ENCODE peak calls at places on chromosomes 3 and 15, in seven cellular contexts. One of them, this sample, is unnamed. For H3K36me3 and H3K4me1, the result is how much of the 10 kb centered on the place peaks cover.

GRCh38 chr3:190306513-190307163 is 15.6 kb downstream of the CLDN1 start:
- DNase-seq in mesendoderm: no peak
- DNase-seq in spleen: no peak
- DNase-seq in upper lobe of right lung: no peak
- DNase-seq in IMR-90: peak
- DNase-seq in CD8-positive, alpha-beta memory T cell: no peak
- DNase-seq in pancreas: peak
- DNase-seq in this sample: no peak

GRCh38 chr3:2514031-2514430 is 415.4 kb downstream of the CNTN4 start:
- DNase-seq in mesendoderm: peak
- DNase-seq in spleen: no peak
- DNase-seq in upper lobe of right lung: no peak
- DNase-seq in IMR-90: no peak
- DNase-seq in CD8-positive, alpha-beta memory T cell: no peak
- DNase-seq in pancreas: no peak
- DNase-seq in this sample: no peak

GRCh38 chr3:58670506-58671125 is 4.0 kb upstream of the FAM3D start:
- DNase-seq in mesendoderm: no peak
- DNase-seq in spleen: no peak
- DNase-seq in upper lobe of right lung: no peak
- DNase-seq in IMR-90: no peak
- DNase-seq in CD8-positive, alpha-beta memory T cell: no peak
- DNase-seq in pancreas: no peak
- DNase-seq in this sample: no peak

GRCh38 chr3:138726966-138727365 is 107.8 kb downstream of the PIK3CB start:
- DNase-seq in mesendoderm: no peak
- DNase-seq in spleen: no peak
- DNase-seq in upper lobe of right lung: no peak
- DNase-seq in IMR-90: peak
- DNase-seq in CD8-positive, alpha-beta memory T cell: no peak
- DNase-seq in pancreas: no peak
- DNase-seq in this sample: no peak

GRCh38 chr3:116423945-116424344 is 21.3 kb downstream of the LSAMP start:
- DNase-seq in mesendoderm: no peak
- DNase-seq in spleen: no peak
- DNase-seq in upper lobe of right lung: no peak
- DNase-seq in IMR-90: peak
- DNase-seq in CD8-positive, alpha-beta memory T cell: no peak
- DNase-seq in pancreas: no peak
- DNase-seq in this sample: no peak

GRCh38 chr3:172953576-172953975 is 187.5 kb downstream of the SPATA16 start:
- DNase-seq in mesendoderm: no peak
- DNase-seq in spleen: no peak
- DNase-seq in upper lobe of right lung: no peak
- DNase-seq in IMR-90: no peak
- DNase-seq in CD8-positive, alpha-beta memory T cell: no peak
- DNase-seq in pancreas: no peak
- DNase-seq in this sample: no peak

GRCh38 chr15:49301562-49301961 is 121.5 kb upstream of the FGF7 start:
- DNase-seq in mesendoderm: no peak
- DNase-seq in spleen: no peak
- DNase-seq in upper lobe of right lung: no peak
- DNase-seq in IMR-90: peak
- DNase-seq in CD8-positive, alpha-beta memory T cell: no peak
- DNase-seq in pancreas: no peak
- DNase-seq in this sample: no peak

GRCh38 chr3:165507060-165507459 is 310.9 kb upstream of the SLITRK3 start:
- DNase-seq in mesendoderm: no peak
- DNase-seq in spleen: no peak
- DNase-seq in upper lobe of right lung: no peak
- DNase-seq in IMR-90: no peak
- DNase-seq in CD8-positive, alpha-beta memory T cell: no peak
- DNase-seq in pancreas: no peak
- DNase-seq in this sample: no peak

GRCh38 chr3:46663611-46664135 is 29.8 kb downstream of the ALS2CL start:
- DNase-seq in mesendoderm: peak
- DNase-seq in spleen: peak
- DNase-seq in upper lobe of right lung: peak
- DNase-seq in IMR-90: peak
- DNase-seq in CD8-positive, alpha-beta memory T cell: no peak
- DNase-seq in pancreas: no peak
- DNase-seq in this sample: no peak

GRCh38 chr15:43915820-43916660 is 89.2 kb downstream of the WDR76 start:
- DNase-seq in mesendoderm: peak
- DNase-seq in spleen: no peak
- DNase-seq in upper lobe of right lung: no peak
- DNase-seq in IMR-90: no peak
- DNase-seq in CD8-positive, alpha-beta memory T cell: no peak
- DNase-seq in pancreas: no peak
- DNase-seq in this sample: no peak

GRCh38 chr3:24688446-24689148 is 193.9 kb upstream of the THRB start:
- DNase-seq in mesendoderm: peak
- DNase-seq in spleen: no peak
- DNase-seq in upper lobe of right lung: no peak
- DNase-seq in IMR-90: no peak
- DNase-seq in CD8-positive, alpha-beta memory T cell: no peak
- DNase-seq in pancreas: no peak
- DNase-seq in this sample: no peak

GRCh38 chr15:64809649-64810498 is 15.6 kb downstream of the PIF1 start:
- DNase-seq in mesendoderm: peak
- DNase-seq in spleen: peak
- DNase-seq in upper lobe of right lung: peak
- DNase-seq in IMR-90: peak
- DNase-seq in CD8-positive, alpha-beta memory T cell: peak
- DNase-seq in pancreas: peak
- DNase-seq in this sample: peak
- H3K36me3 ChIP-seq in mesendoderm: under half
- H3K36me3 ChIP-seq in spleen: under half
- H3K36me3 ChIP-seq in upper lobe of right lung: under half
- H3K36me3 ChIP-seq in IMR-90: under half
- H3K36me3 ChIP-seq in CD8-positive, alpha-beta memory T cell: under half
- H3K36me3 ChIP-seq in pancreas: under half
- H3K36me3 ChIP-seq in this sample: under half

GRCh38 chr3:188402229-188402628 is 248.3 kb downstream of the LPP start:
- DNase-seq in mesendoderm: no peak
- DNase-seq in spleen: no peak
- DNase-seq in upper lobe of right lung: no peak
- DNase-seq in IMR-90: no peak
- DNase-seq in CD8-positive, alpha-beta memory T cell: no peak
- DNase-seq in pancreas: no peak
- DNase-seq in this sample: no peak

GRCh38 chr3:188397766-188398705 is 244.1 kb downstream of the LPP start:
- DNase-seq in mesendoderm: no peak
- DNase-seq in spleen: peak
- DNase-seq in upper lobe of right lung: peak
- DNase-seq in IMR-90: no peak
- DNase-seq in CD8-positive, alpha-beta memory T cell: no peak
- DNase-seq in pancreas: no peak
- DNase-seq in this sample: no peak

GRCh38 chr3:188403404-188403803 is 249.4 kb downstream of the LPP start:
- DNase-seq in mesendoderm: no peak
- DNase-seq in spleen: no peak
- DNase-seq in upper lobe of right lung: no peak
- DNase-seq in IMR-90: no peak
- DNase-seq in CD8-positive, alpha-beta memory T cell: no peak
- DNase-seq in pancreas: no peak
- DNase-seq in this sample: no peak

GRCh38 chr3:188401244-188401604 is 247.3 kb downstream of the LPP start:
- DNase-seq in mesendoderm: no peak
- DNase-seq in spleen: no peak
- DNase-seq in upper lobe of right lung: no peak
- DNase-seq in IMR-90: no peak
- DNase-seq in CD8-positive, alpha-beta memory T cell: no peak
- DNase-seq in pancreas: no peak
- DNase-seq in this sample: no peak

DNA sequence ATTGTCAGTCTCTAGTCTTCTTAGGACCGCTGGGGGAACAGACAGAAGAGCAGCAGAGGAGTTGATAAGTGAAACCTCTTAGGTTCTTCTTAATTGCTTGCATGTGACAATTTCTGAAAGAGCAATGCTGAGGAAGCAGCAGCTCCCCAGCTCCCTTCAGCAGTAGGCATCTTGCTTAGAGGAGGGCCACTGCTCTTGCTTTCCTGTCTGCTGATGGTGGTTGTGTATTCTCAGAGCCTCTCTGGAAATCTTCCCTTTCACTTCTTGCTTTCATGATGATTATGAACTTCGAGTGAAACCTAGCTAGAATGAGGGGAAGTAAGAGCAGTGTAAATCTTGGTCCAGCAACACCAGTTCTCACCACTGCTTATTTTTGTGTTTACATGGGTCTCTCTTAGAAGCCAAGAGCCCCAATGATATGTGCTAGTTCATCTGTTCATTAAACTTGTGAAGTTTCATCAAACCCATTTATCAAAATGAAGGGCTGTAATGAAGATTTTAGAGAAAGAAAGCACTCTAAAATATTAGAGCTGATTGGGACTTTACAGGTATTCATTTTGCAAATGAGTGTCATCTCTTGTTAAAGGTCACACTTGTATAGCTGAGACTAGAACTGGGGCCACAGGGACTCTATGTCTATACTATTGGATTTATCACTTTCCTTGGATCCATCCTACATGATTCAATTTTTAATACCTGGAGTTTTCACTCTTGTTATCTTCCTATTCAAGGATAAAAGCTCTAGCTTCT is 246.7 kb downstream of the LPP start:
- DNase-seq in mesendoderm: no peak
- DNase-seq in spleen: peak
- DNase-seq in upper lobe of right lung: no peak
- DNase-seq in IMR-90: no peak
- DNase-seq in CD8-positive, alpha-beta memory T cell: peak
- DNase-seq in pancreas: no peak
- DNase-seq in this sample: no peak
- H3K4me1 ChIP-seq in mesendoderm: under half
- H3K4me1 ChIP-seq in spleen: under half
- H3K4me1 ChIP-seq in upper lobe of right lung: under half
- H3K4me1 ChIP-seq in IMR-90: under half
- H3K4me1 ChIP-seq in CD8-positive, alpha-beta memory T cell: under half
- H3K4me1 ChIP-seq in pancreas: under half
- H3K4me1 ChIP-seq in this sample: under half

GRCh38 chr3:57577786-57578185 is 19.4 kb downstream of the ARF4 start:
- DNase-seq in mesendoderm: no peak
- DNase-seq in spleen: no peak
- DNase-seq in upper lobe of right lung: no peak
- DNase-seq in IMR-90: no peak
- DNase-seq in CD8-positive, alpha-beta memory T cell: no peak
- DNase-seq in pancreas: no peak
- DNase-seq in this sample: no peak

GRCh38 chr3:57572096-57572495 is 16.0 kb downstream of the PDE12 start:
- DNase-seq in mesendoderm: no peak
- DNase-seq in spleen: no peak
- DNase-seq in upper lobe of right lung: no peak
- DNase-seq in IMR-90: no peak
- DNase-seq in CD8-positive, alpha-beta memory T cell: no peak
- DNase-seq in pancreas: no peak
- DNase-seq in this sample: no peak

GRCh38 chr3:57570878-57571277 is 14.8 kb downstream of the PDE12 start:
- DNase-seq in mesendoderm: no peak
- DNase-seq in spleen: no peak
- DNase-seq in upper lobe of right lung: no peak
- DNase-seq in IMR-90: no peak
- DNase-seq in CD8-positive, alpha-beta memory T cell: no peak
- DNase-seq in pancreas: no peak
- DNase-seq in this sample: no peak

GRCh38 chr3:57575966-57576610 is 20.0 kb downstream of the PDE12 start:
- DNase-seq in mesendoderm: no peak
- DNase-seq in spleen: no peak
- DNase-seq in upper lobe of right lung: no peak
- DNase-seq in IMR-90: no peak
- DNase-seq in CD8-positive, alpha-beta memory T cell: no peak
- DNase-seq in pancreas: no peak
- DNase-seq in this sample: no peak
- H3K36me3 ChIP-seq in mesendoderm: under half
- H3K36me3 ChIP-seq in spleen: half or more
- H3K36me3 ChIP-seq in upper lobe of right lung: half or more
- H3K36me3 ChIP-seq in IMR-90: under half
- H3K36me3 ChIP-seq in CD8-positive, alpha-beta memory T cell: under half
- H3K36me3 ChIP-seq in pancreas: under half
- H3K36me3 ChIP-seq in this sample: under half

DNA sequence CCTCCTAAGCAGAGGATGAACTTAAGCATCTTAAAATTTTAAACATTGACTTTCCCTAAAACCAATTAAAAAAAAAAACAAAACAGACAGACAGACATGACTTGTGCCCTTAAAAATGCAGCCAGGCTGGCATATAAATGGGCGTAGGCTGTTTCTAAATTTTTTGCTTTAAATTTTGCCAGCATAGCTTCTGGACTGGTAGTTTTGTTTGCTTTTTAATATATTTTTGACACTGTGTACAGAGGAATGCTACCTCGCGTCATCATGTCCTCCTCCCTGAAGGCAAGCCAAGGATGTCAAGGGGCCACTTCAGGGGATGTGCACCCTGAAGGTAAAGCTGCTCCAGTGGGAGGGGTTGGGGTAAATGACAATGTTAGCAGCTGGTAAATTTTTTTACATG is 134.8 kb downstream of the PGPEP1L start:
- DNase-seq in mesendoderm: no peak
- DNase-seq in spleen: no peak
- DNase-seq in upper lobe of right lung: no peak
- DNase-seq in IMR-90: no peak
- DNase-seq in CD8-positive, alpha-beta memory T cell: no peak
- DNase-seq in pancreas: no peak
- DNase-seq in this sample: no peak
- H3K4me1 ChIP-seq in mesendoderm: under half
- H3K4me1 ChIP-seq in spleen: under half
- H3K4me1 ChIP-seq in upper lobe of right lung: under half
- H3K4me1 ChIP-seq in IMR-90: under half
- H3K4me1 ChIP-seq in CD8-positive, alpha-beta memory T cell: under half
- H3K4me1 ChIP-seq in pancreas: under half
- H3K4me1 ChIP-seq in this sample: under half

DNA sequence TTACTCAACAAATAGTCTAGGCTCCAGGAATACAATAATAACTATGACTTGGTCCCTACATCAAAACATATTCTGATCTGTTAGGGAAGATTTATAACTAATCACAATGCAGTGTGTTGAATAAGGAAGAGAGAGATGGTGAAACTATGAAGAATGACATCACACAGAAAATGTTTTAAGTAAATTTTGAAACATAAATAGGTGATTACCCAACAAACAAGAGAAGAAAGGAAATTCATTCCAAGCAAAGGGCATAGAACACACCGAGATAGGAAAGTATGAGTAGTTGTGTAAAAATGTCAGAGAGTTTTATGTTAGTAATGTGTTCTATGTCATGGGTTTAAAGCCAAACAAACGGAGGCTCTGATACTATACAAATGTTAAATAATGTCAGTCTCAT is 13.4 kb downstream of the SEC62 start:
- DNase-seq in mesendoderm: no peak
- DNase-seq in spleen: no peak
- DNase-seq in upper lobe of right lung: no peak
- DNase-seq in IMR-90: peak
- DNase-seq in CD8-positive, alpha-beta memory T cell: no peak
- DNase-seq in pancreas: no peak
- DNase-seq in this sample: no peak
- H3K36me3 ChIP-seq in mesendoderm: under half
- H3K36me3 ChIP-seq in spleen: half or more
- H3K36me3 ChIP-seq in upper lobe of right lung: half or more
- H3K36me3 ChIP-seq in IMR-90: under half
- H3K36me3 ChIP-seq in CD8-positive, alpha-beta memory T cell: half or more
- H3K36me3 ChIP-seq in pancreas: under half
- H3K36me3 ChIP-seq in this sample: under half